ENCODE peak calls at places on chromosomes 1 and 21, in five cellular contexts. M is neural progenitor cell, F is IMR-90, L is PC-3, X is H9. T is an unnamed sample.

GRCh38 chr1:31761883-31762282 is 2.3 kb downstream of the ADGRB2 start:
- DNase-seq in X (no peak), F (peak; percentile 81), M (no peak), L (peak; percentile 50), T (no peak)

GRCh38 chr1:4653796-4654715 is at the start of gene AJAP1:
- DNase-seq in L (no peak), F (no peak), M (peak; percentile 80), X (peak; percentile 77), T (no peak)

GRCh38 chr1:202047977-202048376 is 37.6 kb downstream of the ELF3 start:
- DNase-seq in F (no peak), M (no peak), X (no peak), L (no peak), T (no peak)

GRCh38 chr1:52905376-52905698 is 16.2 kb downstream of the ECHDC2 start:
- DNase-seq in M (no peak), L (no peak), X (no peak), F (no peak), T (no peak)

GRCh38 chr1:60367522-60367921 is 294.0 kb upstream of the C1orf87 start:
- DNase-seq in X (peak; percentile 34), L (no peak), F (no peak), M (peak; percentile 8), T (no peak)

GRCh38 chr1:185284533-185285244 is 32.4 kb downstream of the IVNS1ABP start:
- DNase-seq in M (no peak), F (peak; percentile 28), X (no peak), L (no peak), T (no peak)

GRCh38 chr21:44408226-44408625 is 47.1 kb upstream of the LRRC3 start:
- DNase-seq in X (no peak), M (peak; percentile 0), F (no peak), L (no peak), T (no peak)

GRCh38 chr1:119081267-119081666 is 59.2 kb downstream of the WARS2 start:
- DNase-seq in M (no peak), F (peak; percentile 64), X (no peak), L (peak; percentile 70), T (no peak)

GRCh38 chr1:158008630-158009029 is 15.2 kb downstream of the KIRREL1 start:
- DNase-seq in M (no peak), X (no peak), L (peak; percentile 74), F (no peak), T (no peak)

GRCh38 chr1:52413410-52414104 is 9.2 kb downstream of the PRPF38A start:
- DNase-seq in F (peak; percentile 50), M (no peak), L (no peak), X (no peak), T (no peak)

GRCh38 chr1:3066250-3066711 is 2.7 kb upstream of the PRDM16 start:
- DNase-seq in L (peak; percentile 16), X (no peak), F (no peak), M (peak; percentile 68), T (no peak)

GRCh38 chr1:3423245-3423829 is 31.1 kb upstream of the ARHGEF16 start:
- DNase-seq in F (no peak), X (no peak), M (no peak), L (no peak), T (no peak)

GRCh38 chr1:18886003-18886335 is 16.4 kb downstream of the ALDH4A1 start:
- DNase-seq in L (no peak), M (no peak), X (no peak), F (peak; percentile 59), T (no peak)

GRCh38 chr1:119713039-119713537 is 1.4 kb downstream of the PHGDH start:
- DNase-seq in M (peak; percentile 36), X (peak; percentile 39), L (no peak), F (peak; percentile 31), T (no peak)

GRCh38 chr1:245085508-245086095 is 69.2 kb upstream of the KIF26B start:
- DNase-seq in X (no peak), F (peak; percentile 97), M (no peak), L (peak; percentile 75), T (no peak)

GRCh38 chr1:16971330-16972209 is 8.8 kb downstream of the MFAP2 start:
- DNase-seq in F (no peak), X (peak; percentile 75), L (no peak), M (peak; percentile 85), T (no peak)

GRCh38 chr1:235739124-235739523 is 89.5 kb upstream of the GNG4 start:
- DNase-seq in M (no peak), F (peak; percentile 85), L (peak; percentile 74), X (no peak), T (no peak)

GRCh38 chr1:28895896-28896608 is 18.3 kb upstream of the EPB41 start:
- DNase-seq in M (no peak), L (no peak), X (no peak), F (peak; percentile 36), T (no peak)

GRCh38 chr1:208577381-208577905 is 333.3 kb upstream of the PLXNA2 start:
- DNase-seq in L (no peak), X (no peak), F (no peak), M (no peak), T (no peak)

GRCh38 chr21:41547111-41547510 is 39.2 kb upstream of the TMPRSS2 start:
- DNase-seq in F (no peak), M (no peak), X (no peak), L (no peak), T (no peak)

GRCh38 chr1:241715956-241716355 is 63.9 kb downstream of the WDR64 start:
- DNase-seq in L (no peak), F (no peak), X (no peak), M (no peak), T (peak; percentile 52)

GRCh38 chr1:16348414-16349182 is 3.7 kb downstream of the FBXO42 start:
- DNase-seq in F (peak; percentile 85), L (peak; percentile 61), X (no peak), M (no peak), T (no peak)

GRCh38 chr1:40783001-40783905 is at the start of gene KCNQ4:
- DNase-seq in M (peak; percentile 91), X (peak; percentile 73), L (peak; percentile 46), F (no peak), T (peak; percentile 70)

GRCh38 chr1:40785446-40785845 is 1.9 kb downstream of the KCNQ4 start:
- DNase-seq in X (no peak), L (no peak), F (no peak), M (no peak), T (no peak)

GRCh38 chr1:40784771-40785151 is 1.2 kb downstream of the KCNQ4 start:
- DNase-seq in L (no peak), X (no peak), M (no peak), F (no peak), T (no peak)

GRCh38 chr1:40782371-40782956 is 1.1 kb upstream of the KCNQ4 start:
- DNase-seq in L (no peak), M (peak; percentile 73), X (peak; percentile 56), F (no peak), T (no peak)

GRCh38 chr1:40784141-40784770 is 669 bp downstream of the KCNQ4 start:
- DNase-seq in M (peak; percentile 75), X (no peak), F (no peak), L (no peak), T (no peak)
- H3K4me2 ChIP-seq in M (peak overlapping the region; percentile 73), X (peak overlapping the region; percentile 43), F (peak overlapping the region; percentile 41), L (peak overlapping the region; percentile 80), T (peak overlapping the region; percentile 40)

DNA sequence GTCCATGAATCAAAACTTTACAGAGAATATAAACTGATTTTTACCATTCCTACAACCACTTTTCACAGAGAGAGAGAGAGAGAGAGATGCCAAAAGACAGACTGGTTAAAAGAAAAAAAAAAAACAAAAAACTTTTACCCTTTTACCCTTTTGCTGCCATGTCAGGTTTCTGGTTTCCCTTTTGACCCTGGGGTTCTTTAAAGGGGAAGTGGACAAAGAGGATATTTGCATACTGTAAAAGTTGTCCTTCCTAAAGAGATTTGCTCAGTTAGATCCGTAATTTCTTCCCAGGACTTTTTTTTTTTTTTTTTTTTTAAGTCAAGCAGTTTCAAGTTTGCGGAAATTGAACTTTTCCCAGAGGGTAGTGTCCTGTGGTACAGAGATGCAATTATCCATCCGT is 287.8 kb upstream of the RGS18 start:
- DNase-seq in M (no peak), X (no peak), L (no peak), F (no peak), T (no peak)
- H2AFZ ChIP-seq in M (no peak overlapping the region), X (no peak overlapping the region), L (no peak overlapping the region), F (no peak overlapping the region), T (no peak overlapping the region)

GRCh38 chr1:233516732-233517131 is 97.2 kb upstream of the KCNK1 start:
- DNase-seq in F (no peak), M (no peak), X (no peak), L (no peak), T (no peak)
- H4K20me1 ChIP-seq in F (no peaks in the 10 kb centered on the region), M (no peaks in the 10 kb centered on the region), X (no peaks in the 10 kb centered on the region), L (no peaks in the 10 kb centered on the region), T (no peaks in the 10 kb centered on the region)

DNA sequence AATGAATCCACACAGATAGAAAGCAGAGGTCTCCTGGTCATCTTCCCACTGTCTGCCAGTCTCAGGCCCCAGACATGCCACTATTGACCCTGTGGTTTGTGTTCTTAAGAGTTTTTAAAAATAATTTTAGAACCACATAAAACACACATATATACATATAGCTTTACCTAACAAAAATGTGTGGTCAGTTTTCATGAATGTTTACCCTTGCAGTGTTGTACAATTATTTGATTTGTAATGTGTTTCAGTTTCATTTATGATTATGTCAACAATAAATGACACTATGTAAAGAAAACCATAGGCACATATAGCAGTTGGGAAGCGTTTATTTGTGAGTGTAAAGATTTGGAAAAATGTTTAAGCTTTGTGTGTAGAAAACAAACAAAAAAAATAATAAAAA is 17.1 kb downstream of the CHAF1B start:
- DNase-seq in X (no peak), L (peak; percentile 16), F (no peak), M (no peak), T (no peak)
- H3K4me2 ChIP-seq in X (no peak overlapping the region), L (no peak overlapping the region), F (no peak overlapping the region), M (no peak overlapping the region), T (no peak overlapping the region)

GRCh38 chr1:240091614-240092300 is at the start of gene FMN2:
- DNase-seq in L (peak; percentile 75), F (peak; percentile 49), X (peak; percentile 75), M (peak; percentile 88), T (no peak)
- H2AFZ ChIP-seq in L (peak within 1 kb of the TSS; percentile 93), F (peak within 1 kb of the TSS; percentile 89), X (no peak within 1 kb of the TSS), M (peak within 1 kb of the TSS; percentile 99), T (no peak within 1 kb of the TSS)

DNA sequence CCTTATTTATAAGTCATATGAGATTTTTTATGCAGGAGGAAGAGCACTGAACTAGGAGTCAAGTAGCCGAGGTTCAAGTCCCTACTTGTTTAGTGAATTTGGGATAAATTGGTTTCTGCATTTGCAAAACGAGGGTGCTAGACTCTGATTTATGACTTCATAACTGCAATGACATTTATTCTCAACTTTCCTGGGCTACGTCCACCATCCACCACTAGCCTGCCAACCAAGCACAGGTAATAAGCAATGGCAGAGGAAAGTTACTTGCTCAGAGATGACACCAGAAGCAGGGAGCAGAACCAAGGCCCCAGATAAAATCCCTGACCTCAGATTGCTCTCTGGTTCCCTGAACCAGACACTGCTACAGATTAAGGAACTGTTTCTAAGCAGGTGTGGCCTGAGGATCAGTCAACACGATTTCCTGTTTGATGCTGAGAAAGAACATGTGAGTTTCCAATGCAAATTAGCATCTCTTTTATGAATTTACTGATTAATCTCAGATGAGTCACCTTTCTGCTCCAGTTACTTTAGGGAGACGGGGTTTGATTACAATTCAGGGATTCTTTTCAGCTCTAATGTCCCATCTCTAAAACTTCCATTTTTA is 52.7 kb downstream of the PLPP3 start:
- DNase-seq in X (no peak), L (peak; percentile 26), M (no peak), F (peak; percentile 32), T (peak; percentile 91)
- H4K20me1 ChIP-seq in X (no peaks in the 10 kb centered on the region), L (peaks cover 7% of the 10 kb centered on the region), M (peaks cover 48% of the 10 kb centered on the region), F (peaks cover 77% of the 10 kb centered on the region), T (no peaks in the 10 kb centered on the region)